ENCODE peak calls at places on chromosomes 4 and X, in four cellular contexts. One of them, this sample, is unnamed.

GRCh38 chrX:79159800-79160199 is 15.3 kb downstream of the GPR174 start:
- DNase-seq in stimulated activated CD4-positive, alpha-beta T cell treated with anti-CD3 and anti-CD28 coated beads, Interleukin-4, amount 100 ng/mL, for 4 hours: no peak
- DNase-seq in Kasumi-1: no peak
- DNase-seq in HFFc6: no peak
- DNase-seq in this sample: no peak

GRCh38 chr4:188767496-188767895 is 628.3 kb downstream of the TRIML1 start:
- DNase-seq in stimulated activated CD4-positive, alpha-beta T cell treated with anti-CD3 and anti-CD28 coated beads, Interleukin-4, amount 100 ng/mL, for 4 hours: no peak
- DNase-seq in Kasumi-1: no peak
- DNase-seq in HFFc6: no peak
- DNase-seq in this sample: no peak

GRCh38 chr4:184503869-184504300 is 29.5 kb upstream of the IRF2 start:
- DNase-seq in stimulated activated CD4-positive, alpha-beta T cell treated with anti-CD3 and anti-CD28 coated beads, Interleukin-4, amount 100 ng/mL, for 4 hours: no peak
- DNase-seq in Kasumi-1: peak
- DNase-seq in HFFc6: peak
- DNase-seq in this sample: peak

GRCh38 chr4:53720776-53721175 is 129.5 kb upstream of the LNX1 start:
- DNase-seq in stimulated activated CD4-positive, alpha-beta T cell treated with anti-CD3 and anti-CD28 coated beads, Interleukin-4, amount 100 ng/mL, for 4 hours: no peak
- DNase-seq in Kasumi-1: no peak
- DNase-seq in HFFc6: no peak
- DNase-seq in this sample: no peak

GRCh38 chrX:67544281-67544680 is 460 bp downstream of the AR start:
- DNase-seq in stimulated activated CD4-positive, alpha-beta T cell treated with anti-CD3 and anti-CD28 coated beads, Interleukin-4, amount 100 ng/mL, for 4 hours: no peak
- DNase-seq in Kasumi-1: peak
- DNase-seq in HFFc6: no peak
- DNase-seq in this sample: no peak

GRCh38 chrX:133649659-133650058 is 234.4 kb upstream of the GPC4 start:
- DNase-seq in stimulated activated CD4-positive, alpha-beta T cell treated with anti-CD3 and anti-CD28 coated beads, Interleukin-4, amount 100 ng/mL, for 4 hours: no peak
- DNase-seq in Kasumi-1: no peak
- DNase-seq in HFFc6: no peak
- DNase-seq in this sample: no peak

GRCh38 chr4:101269682-101270081 is 77.6 kb downstream of the PPP3CA start:
- DNase-seq in stimulated activated CD4-positive, alpha-beta T cell treated with anti-CD3 and anti-CD28 coated beads, Interleukin-4, amount 100 ng/mL, for 4 hours: no peak
- DNase-seq in Kasumi-1: no peak
- DNase-seq in HFFc6: no peak
- DNase-seq in this sample: no peak

GRCh38 chr4:108047199-108047598 is 57.5 kb downstream of the HADH start:
- DNase-seq in stimulated activated CD4-positive, alpha-beta T cell treated with anti-CD3 and anti-CD28 coated beads, Interleukin-4, amount 100 ng/mL, for 4 hours: no peak
- DNase-seq in Kasumi-1: no peak
- DNase-seq in HFFc6: no peak
- DNase-seq in this sample: no peak

GRCh38 chrX:34972206-34972605 is 29.6 kb downstream of the FAM47B start:
- DNase-seq in stimulated activated CD4-positive, alpha-beta T cell treated with anti-CD3 and anti-CD28 coated beads, Interleukin-4, amount 100 ng/mL, for 4 hours: no peak
- DNase-seq in Kasumi-1: no peak
- DNase-seq in HFFc6: no peak
- DNase-seq in this sample: no peak

GRCh38 chr4:7105261-7105660 is 37.4 kb upstream of the GRPEL1 start:
- DNase-seq in stimulated activated CD4-positive, alpha-beta T cell treated with anti-CD3 and anti-CD28 coated beads, Interleukin-4, amount 100 ng/mL, for 4 hours: no peak
- DNase-seq in Kasumi-1: no peak
- DNase-seq in HFFc6: no peak
- DNase-seq in this sample: no peak

GRCh38 chr4:8555716-8556115 is 24.5 kb upstream of the GPR78 start:
- DNase-seq in stimulated activated CD4-positive, alpha-beta T cell treated with anti-CD3 and anti-CD28 coated beads, Interleukin-4, amount 100 ng/mL, for 4 hours: no peak
- DNase-seq in Kasumi-1: no peak
- DNase-seq in HFFc6: no peak
- DNase-seq in this sample: no peak

GRCh38 chr4:107444-108429 is 16.6 kb upstream of the ZNF718 start:
- DNase-seq in stimulated activated CD4-positive, alpha-beta T cell treated with anti-CD3 and anti-CD28 coated beads, Interleukin-4, amount 100 ng/mL, for 4 hours: no peak
- DNase-seq in Kasumi-1: no peak
- DNase-seq in HFFc6: no peak
- DNase-seq in this sample: no peak

GRCh38 chr4:4852591-4853362 is 6.7 kb upstream of the MSX1 start:
- DNase-seq in stimulated activated CD4-positive, alpha-beta T cell treated with anti-CD3 and anti-CD28 coated beads, Interleukin-4, amount 100 ng/mL, for 4 hours: peak
- DNase-seq in Kasumi-1: peak
- DNase-seq in HFFc6: peak
- DNase-seq in this sample: peak

GRCh38 chr4:54543088-54543795 is 114.5 kb upstream of the KIT start:
- DNase-seq in stimulated activated CD4-positive, alpha-beta T cell treated with anti-CD3 and anti-CD28 coated beads, Interleukin-4, amount 100 ng/mL, for 4 hours: no peak
- DNase-seq in Kasumi-1: no peak
- DNase-seq in HFFc6: peak
- DNase-seq in this sample: peak

GRCh38 chr4:108620933-108621905 is 843 bp downstream of the RPL34 start:
- DNase-seq in stimulated activated CD4-positive, alpha-beta T cell treated with anti-CD3 and anti-CD28 coated beads, Interleukin-4, amount 100 ng/mL, for 4 hours: no peak
- DNase-seq in Kasumi-1: no peak
- DNase-seq in HFFc6: no peak
- DNase-seq in this sample: no peak

GRCh38 chr4:5371415-5372190 is 320.3 kb downstream of the STK32B start:
- DNase-seq in stimulated activated CD4-positive, alpha-beta T cell treated with anti-CD3 and anti-CD28 coated beads, Interleukin-4, amount 100 ng/mL, for 4 hours: no peak
- DNase-seq in Kasumi-1: no peak
- DNase-seq in HFFc6: no peak
- DNase-seq in this sample: peak

GRCh38 chr4:96164814-96165351 is 325.0 kb downstream of the PDHA2 start:
- DNase-seq in stimulated activated CD4-positive, alpha-beta T cell treated with anti-CD3 and anti-CD28 coated beads, Interleukin-4, amount 100 ng/mL, for 4 hours: no peak
- DNase-seq in Kasumi-1: no peak
- DNase-seq in HFFc6: peak
- DNase-seq in this sample: peak

GRCh38 chr4:185576314-185576713 is 41.0 kb upstream of the PDLIM3 start:
- DNase-seq in stimulated activated CD4-positive, alpha-beta T cell treated with anti-CD3 and anti-CD28 coated beads, Interleukin-4, amount 100 ng/mL, for 4 hours: no peak
- DNase-seq in Kasumi-1: no peak
- DNase-seq in HFFc6: no peak
- DNase-seq in this sample: no peak